ENCODE peak calls at places on chromosomes 12 and 14, in nine cellular contexts. One of them, this sample, is unnamed.

GRCh38 chr14:105343194-105343593 is 28.6 kb downstream of the PACS2 start:
- DNase-seq in HFFc6: no peak
- DNase-seq in aorta: no peak
- DNase-seq in NCI-H1105 treated with DMSO at 0.1 percent for 48 hours: peak; percentile 7
- DNase-seq in iris pigment epithelial cell: no peak
- DNase-seq in NCI-H345: peak; percentile 91
- DNase-seq in mesendoderm: no peak
- DNase-seq in hepatic stellate cell: no peak
- DNase-seq in NCI-H2081: peak; percentile 50
- DNase-seq in this sample: no peak

GRCh38 chr12:99200711-99201384 is 446.7 kb upstream of the GARIN6 start:
- DNase-seq in aorta: no peak
- DNase-seq in NCI-H345: no peak
- DNase-seq in iris pigment epithelial cell: peak; percentile 0
- DNase-seq in NCI-H1105 treated with DMSO at 0.1 percent for 48 hours: no peak
- DNase-seq in NCI-H2081: no peak
- DNase-seq in HFFc6: no peak
- DNase-seq in mesendoderm: peak; percentile 49
- DNase-seq in hepatic stellate cell: no peak
- DNase-seq in this sample: no peak

GRCh38 chr12:82874935-82875334 is 188.2 kb downstream of the TMTC2 start:
- DNase-seq in mesendoderm: no peak
- DNase-seq in NCI-H345: no peak
- DNase-seq in aorta: no peak
- DNase-seq in NCI-H2081: no peak
- DNase-seq in hepatic stellate cell: no peak
- DNase-seq in HFFc6: no peak
- DNase-seq in NCI-H1105 treated with DMSO at 0.1 percent for 48 hours: no peak
- DNase-seq in iris pigment epithelial cell: peak; percentile 82
- DNase-seq in this sample: no peak

GRCh38 chr12:92288533-92288932 is 142.9 kb upstream of the BTG1 start:
- DNase-seq in iris pigment epithelial cell: no peak
- DNase-seq in mesendoderm: no peak
- DNase-seq in NCI-H2081: no peak
- DNase-seq in HFFc6: no peak
- DNase-seq in NCI-H1105 treated with DMSO at 0.1 percent for 48 hours: no peak
- DNase-seq in aorta: no peak
- DNase-seq in hepatic stellate cell: no peak
- DNase-seq in NCI-H345: no peak
- DNase-seq in this sample: no peak

GRCh38 chr14:30958555-30959407 is 66.7 kb upstream of the AP4S1 start:
- DNase-seq in NCI-H345: no peak
- DNase-seq in HFFc6: no peak
- DNase-seq in aorta: no peak
- DNase-seq in hepatic stellate cell: no peak
- DNase-seq in NCI-H2081: no peak
- DNase-seq in mesendoderm: no peak
- DNase-seq in NCI-H1105 treated with DMSO at 0.1 percent for 48 hours: no peak
- DNase-seq in iris pigment epithelial cell: no peak
- DNase-seq in this sample: no peak

GRCh38 chr12:46438719-46439319 is 66.2 kb upstream of the SLC38A2 start:
- DNase-seq in HFFc6: no peak
- DNase-seq in hepatic stellate cell: no peak
- DNase-seq in NCI-H1105 treated with DMSO at 0.1 percent for 48 hours: no peak
- DNase-seq in iris pigment epithelial cell: no peak
- DNase-seq in NCI-H345: no peak
- DNase-seq in aorta: no peak
- DNase-seq in mesendoderm: no peak
- DNase-seq in NCI-H2081: no peak
- DNase-seq in this sample: no peak

GRCh38 chr12:75553865-75554555 is 42.6 kb upstream of the KRR1 start:
- DNase-seq in HFFc6: peak; percentile 27
- DNase-seq in iris pigment epithelial cell: peak; percentile 34
- DNase-seq in NCI-H2081: no peak
- DNase-seq in hepatic stellate cell: no peak
- DNase-seq in NCI-H345: no peak
- DNase-seq in aorta: no peak
- DNase-seq in mesendoderm: peak; percentile 39
- DNase-seq in NCI-H1105 treated with DMSO at 0.1 percent for 48 hours: no peak
- DNase-seq in this sample: no peak

GRCh38 chr12:93857279-93857894 is 180.2 kb downstream of the CRADD start:
- DNase-seq in hepatic stellate cell: no peak
- DNase-seq in iris pigment epithelial cell: peak; percentile 62
- DNase-seq in mesendoderm: no peak
- DNase-seq in aorta: no peak
- DNase-seq in NCI-H1105 treated with DMSO at 0.1 percent for 48 hours: no peak
- DNase-seq in NCI-H2081: no peak
- DNase-seq in HFFc6: peak; percentile 86
- DNase-seq in NCI-H345: no peak
- DNase-seq in this sample: no peak

GRCh38 chr12:113697646-113698504 is 226.2 kb upstream of the LHX5 start:
- DNase-seq in hepatic stellate cell: no peak
- DNase-seq in HFFc6: no peak
- DNase-seq in NCI-H345: no peak
- DNase-seq in aorta: no peak
- DNase-seq in iris pigment epithelial cell: no peak
- DNase-seq in NCI-H2081: no peak
- DNase-seq in NCI-H1105 treated with DMSO at 0.1 percent for 48 hours: no peak
- DNase-seq in mesendoderm: peak; percentile 46
- DNase-seq in this sample: no peak

GRCh38 chr14:24179961-24180726 is 8.3 kb downstream of the REC8 start:
- DNase-seq in iris pigment epithelial cell: peak; percentile 84
- DNase-seq in NCI-H1105 treated with DMSO at 0.1 percent for 48 hours: no peak
- DNase-seq in NCI-H345: no peak
- DNase-seq in mesendoderm: no peak
- DNase-seq in HFFc6: peak; percentile 83
- DNase-seq in NCI-H2081: no peak
- DNase-seq in aorta: peak; percentile 63
- DNase-seq in hepatic stellate cell: no peak
- DNase-seq in this sample: no peak

GRCh38 chr14:99035268-99035667 is 236.7 kb downstream of the BCL11B start:
- DNase-seq in NCI-H345: no peak
- DNase-seq in mesendoderm: peak; percentile 16
- DNase-seq in iris pigment epithelial cell: no peak
- DNase-seq in NCI-H1105 treated with DMSO at 0.1 percent for 48 hours: no peak
- DNase-seq in NCI-H2081: no peak
- DNase-seq in hepatic stellate cell: peak; percentile 39
- DNase-seq in HFFc6: peak; percentile 1
- DNase-seq in aorta: no peak
- DNase-seq in this sample: no peak

GRCh38 chr14:74265312-74265965 is 26.2 kb downstream of the VSX2 start:
- DNase-seq in hepatic stellate cell: no peak
- DNase-seq in NCI-H2081: no peak
- DNase-seq in NCI-H1105 treated with DMSO at 0.1 percent for 48 hours: no peak
- DNase-seq in mesendoderm: no peak
- DNase-seq in NCI-H345: no peak
- DNase-seq in HFFc6: no peak
- DNase-seq in iris pigment epithelial cell: no peak
- DNase-seq in aorta: peak; percentile 16
- DNase-seq in this sample: no peak

GRCh38 chr12:269216-269615 is 6.6 kb upstream of the SLC6A13 start:
- DNase-seq in aorta: no peak
- DNase-seq in NCI-H2081: no peak
- DNase-seq in HFFc6: no peak
- DNase-seq in NCI-H1105 treated with DMSO at 0.1 percent for 48 hours: no peak
- DNase-seq in NCI-H345: no peak
- DNase-seq in hepatic stellate cell: no peak
- DNase-seq in iris pigment epithelial cell: peak; percentile 32
- DNase-seq in mesendoderm: no peak
- DNase-seq in this sample: no peak

GRCh38 chr12:114302117-114302516 is 103.8 kb downstream of the TBX5 start:
- DNase-seq in iris pigment epithelial cell: no peak
- DNase-seq in hepatic stellate cell: no peak
- DNase-seq in HFFc6: no peak
- DNase-seq in aorta: no peak
- DNase-seq in NCI-H1105 treated with DMSO at 0.1 percent for 48 hours: no peak
- DNase-seq in mesendoderm: no peak
- DNase-seq in NCI-H345: no peak
- DNase-seq in NCI-H2081: no peak
- DNase-seq in this sample: no peak

GRCh38 chr12:65522956-65523857 is 244.7 kb downstream of the MSRB3 start:
- DNase-seq in hepatic stellate cell: peak; percentile 7
- DNase-seq in HFFc6: peak; percentile 68
- DNase-seq in NCI-H345: no peak
- DNase-seq in aorta: no peak
- DNase-seq in iris pigment epithelial cell: peak; percentile 26
- DNase-seq in NCI-H1105 treated with DMSO at 0.1 percent for 48 hours: no peak
- DNase-seq in NCI-H2081: no peak
- DNase-seq in mesendoderm: no peak
- DNase-seq in this sample: no peak

GRCh38 chr12:1927751-1928351 is 9.4 kb upstream of the CACNA2D4 start:
- DNase-seq in mesendoderm: peak; percentile 19
- DNase-seq in NCI-H2081: no peak
- DNase-seq in HFFc6: no peak
- DNase-seq in aorta: peak; percentile 77
- DNase-seq in hepatic stellate cell: peak; percentile 69
- DNase-seq in NCI-H1105 treated with DMSO at 0.1 percent for 48 hours: no peak
- DNase-seq in NCI-H345: no peak
- DNase-seq in iris pigment epithelial cell: no peak
- DNase-seq in this sample: no peak

GRCh38 chr12:70661762-70662161 is 24.5 kb upstream of the PTPRB start:
- DNase-seq in HFFc6: peak; percentile 95
- DNase-seq in mesendoderm: peak; percentile 48
- DNase-seq in NCI-H1105 treated with DMSO at 0.1 percent for 48 hours: no peak
- DNase-seq in NCI-H345: no peak
- DNase-seq in iris pigment epithelial cell: peak; percentile 87
- DNase-seq in hepatic stellate cell: peak; percentile 42
- DNase-seq in NCI-H2081: no peak
- DNase-seq in aorta: no peak
- DNase-seq in this sample: no peak

GRCh38 chr12:52524241-52524897 is 4.2 kb upstream of the KRT5 start:
- DNase-seq in mesendoderm: no peak
- DNase-seq in HFFc6: no peak
- DNase-seq in NCI-H1105 treated with DMSO at 0.1 percent for 48 hours: no peak
- DNase-seq in hepatic stellate cell: no peak
- DNase-seq in NCI-H345: no peak
- DNase-seq in NCI-H2081: no peak
- DNase-seq in aorta: no peak
- DNase-seq in iris pigment epithelial cell: no peak
- DNase-seq in this sample: no peak

GRCh38 chr12:58346032-58346632 is 404.8 kb downstream of the ATP23 start:
- DNase-seq in NCI-H2081: peak; percentile 65
- DNase-seq in iris pigment epithelial cell: peak; percentile 54
- DNase-seq in NCI-H345: peak; percentile 66
- DNase-seq in aorta: no peak
- DNase-seq in hepatic stellate cell: peak; percentile 26
- DNase-seq in NCI-H1105 treated with DMSO at 0.1 percent for 48 hours: peak; percentile 56
- DNase-seq in mesendoderm: peak; percentile 43
- DNase-seq in HFFc6: peak; percentile 64
- DNase-seq in this sample: no peak

GRCh38 chr14:72892103-72892878 is 1.6 kb downstream of the DPF3 start:
- DNase-seq in NCI-H345: peak; percentile 18
- DNase-seq in aorta: no peak
- DNase-seq in hepatic stellate cell: peak; percentile 31
- DNase-seq in mesendoderm: peak; percentile 45
- DNase-seq in iris pigment epithelial cell: peak; percentile 68
- DNase-seq in HFFc6: peak; percentile 34
- DNase-seq in NCI-H2081: no peak
- DNase-seq in NCI-H1105 treated with DMSO at 0.1 percent for 48 hours: peak; percentile 23
- DNase-seq in this sample: no peak

GRCh38 chr14:86858043-86858442 is 1134.9 kb downstream of the GALC start:
- DNase-seq in HFFc6: peak; percentile 57
- DNase-seq in NCI-H2081: no peak
- DNase-seq in NCI-H1105 treated with DMSO at 0.1 percent for 48 hours: no peak
- DNase-seq in iris pigment epithelial cell: peak; percentile 67
- DNase-seq in mesendoderm: no peak
- DNase-seq in NCI-H345: no peak
- DNase-seq in hepatic stellate cell: no peak
- DNase-seq in aorta: no peak
- DNase-seq in this sample: no peak

GRCh38 chr12:106246891-106247730 is 709 bp downstream of the CKAP4 start:
- DNase-seq in NCI-H345: peak; percentile 45
- DNase-seq in iris pigment epithelial cell: peak; percentile 76
- DNase-seq in HFFc6: peak; percentile 62
- DNase-seq in hepatic stellate cell: peak; percentile 76
- DNase-seq in aorta: peak; percentile 91
- DNase-seq in NCI-H1105 treated with DMSO at 0.1 percent for 48 hours: peak; percentile 45
- DNase-seq in NCI-H2081: no peak
- DNase-seq in mesendoderm: peak; percentile 59
- DNase-seq in this sample: no peak

GRCh38 chr14:47422191-47422590 is 253.2 kb downstream of the MDGA2 start:
- DNase-seq in aorta: no peak
- DNase-seq in hepatic stellate cell: no peak
- DNase-seq in NCI-H2081: no peak
- DNase-seq in NCI-H345: no peak
- DNase-seq in iris pigment epithelial cell: no peak
- DNase-seq in HFFc6: no peak
- DNase-seq in mesendoderm: peak; percentile 22
- DNase-seq in NCI-H1105 treated with DMSO at 0.1 percent for 48 hours: no peak
- DNase-seq in this sample: no peak

GRCh38 chr12:15858348-15858747 is 23.8 kb upstream of the STRAP start:
- DNase-seq in HFFc6: no peak
- DNase-seq in aorta: no peak
- DNase-seq in iris pigment epithelial cell: no peak
- DNase-seq in NCI-H1105 treated with DMSO at 0.1 percent for 48 hours: no peak
- DNase-seq in hepatic stellate cell: no peak
- DNase-seq in mesendoderm: peak; percentile 47
- DNase-seq in NCI-H345: no peak
- DNase-seq in NCI-H2081: no peak
- DNase-seq in this sample: no peak

GRCh38 chr14:20334017-20334416 is 938 bp upstream of the CCNB1IP1 start:
- DNase-seq in HFFc6: no peak
- DNase-seq in iris pigment epithelial cell: no peak
- DNase-seq in aorta: no peak
- DNase-seq in NCI-H345: no peak
- DNase-seq in hepatic stellate cell: no peak
- DNase-seq in NCI-H2081: no peak
- DNase-seq in NCI-H1105 treated with DMSO at 0.1 percent for 48 hours: no peak
- DNase-seq in mesendoderm: no peak
- DNase-seq in this sample: no peak

GRCh38 chr12:103441437-103442186 is 54.2 kb downstream of the C12orf42 start:
- DNase-seq in NCI-H2081: no peak
- DNase-seq in HFFc6: no peak
- DNase-seq in NCI-H1105 treated with DMSO at 0.1 percent for 48 hours: no peak
- DNase-seq in hepatic stellate cell: no peak
- DNase-seq in mesendoderm: no peak
- DNase-seq in iris pigment epithelial cell: no peak
- DNase-seq in NCI-H345: peak; percentile 3
- DNase-seq in aorta: no peak
- DNase-seq in this sample: no peak